ENCODE peak calls at places on chromosome 18, in five cellular contexts. P is A549; D is stimulated activated CD8-positive, alpha-beta memory T cell treated with anti-CD3 and anti-CD28 coated beads, Interleukin-15, amount 100 ng/mL, for 4 hours; K is fibroblast of lung; N is fibroblast of the aortic adventitia. F is an unnamed sample.

GRCh38 chr18:985301-985700 is 80.6 kb downstream of the ADCYAP1 start:
- DNase-seq in P (no peak), D (no peak), K (no peak), N (no peak), F (no peak)

GRCh38 chr18:23572012-23572411 is 14.3 kb downstream of the NPC1 start:
- DNase-seq in P (no peak), D (no peak), K (no peak), N (no peak), F (no peak)

GRCh38 chr18:7953085-7953958 is 386.2 kb downstream of the PTPRM start:
- DNase-seq in P (no peak), D (no peak), K (no peak), N (no peak), F (no peak)

GRCh38 chr18:54284967-54285785 is 15.9 kb downstream of the POLI start:
- DNase-seq in P (no peak), D (no peak), K (peak; percentile 79), N (peak; percentile 47), F (peak; percentile 63)

GRCh38 chr18:4987452-4988405 is 209.3 kb downstream of the AKAIN1 start:
- DNase-seq in P (no peak), D (no peak), K (no peak), N (no peak), F (no peak)

GRCh38 chr18:64546451-64546850 is 397.6 kb upstream of the LINC00305 start:
- DNase-seq in P (no peak), D (no peak), K (no peak), N (no peak), F (no peak)

GRCh38 chr18:48098538-48098937 is 168.1 kb upstream of the SMAD2 start:
- DNase-seq in P (no peak), D (no peak), K (no peak), N (no peak), F (no peak)

GRCh38 chr18:63192885-63193349 is 126.7 kb downstream of the BCL2 start:
- DNase-seq in P (no peak), D (no peak), K (no peak), N (no peak), F (no peak)

GRCh38 chr18:62838475-62839098 is 123.2 kb downstream of the PHLPP1 start:
- DNase-seq in P (no peak), D (no peak), K (no peak), N (no peak), F (no peak)

GRCh38 chr18:8177330-8178016 is 431.8 kb upstream of the RAB12 start:
- DNase-seq in P (no peak), D (no peak), K (peak; percentile 76), N (peak; percentile 6), F (peak; percentile 15)

GRCh38 chr18:35703043-35703688 is 121.6 kb downstream of the GALNT1 start:
- DNase-seq in P (no peak), D (no peak), K (peak; percentile 27), N (no peak), F (peak; percentile 6)

GRCh38 chr18:34729740-34730338 is 19.7 kb downstream of the DTNA start:
- DNase-seq in P (no peak), D (no peak), K (no peak), N (no peak), F (peak; percentile 34)

GRCh38 chr18:73979742-73980141 is 167.9 kb downstream of the FBXO15 start:
- DNase-seq in P (no peak), D (no peak), K (peak; percentile 81), N (peak; percentile 24), F (peak; percentile 52)

GRCh38 chr18:63788447-63789096 is 13.4 kb downstream of the SERPINB7 start:
- DNase-seq in P (peak; percentile 2), D (peak; percentile 23), K (peak; percentile 94), N (peak; percentile 70), F (peak; percentile 62)

GRCh38 chr18:48166336-48166875 is 235.9 kb upstream of the SMAD2 start:
- DNase-seq in P (no peak), D (no peak), K (no peak), N (no peak), F (no peak)

GRCh38 chr18:36532394-36532793 is 234.9 kb downstream of the FHOD3 start:
- DNase-seq in P (no peak), D (no peak), K (peak; percentile 87), N (peak; percentile 81), F (peak; percentile 62)

GRCh38 chr18:12838178-12838634 is 45.8 kb downstream of the PTPN2 start:
- DNase-seq in P (peak; percentile 65), D (no peak), K (peak; percentile 92), N (peak; percentile 92), F (peak; percentile 95)

GRCh38 chr18:45046226-45046625 is 365.5 kb downstream of the SETBP1 start:
- DNase-seq in P (no peak), D (no peak), K (no peak), N (no peak), F (no peak)

GRCh38 chr18:58541137-58541788 is 87.6 kb downstream of the ALPK2 start:
- DNase-seq in P (no peak), D (no peak), K (peak; percentile 32), N (no peak), F (no peak)

GRCh38 chr18:46374850-46375249 is 270.7 kb downstream of the HAUS1 start:
- DNase-seq in P (no peak), D (no peak), K (no peak), N (no peak), F (no peak)

GRCh38 chr18:33440011-33440383 is 524 bp downstream of the CCDC178 start:
- DNase-seq in P (peak; percentile 3), D (no peak), K (peak; percentile 76), N (peak; percentile 52), F (peak; percentile 43)

GRCh38 chr18:34995746-34996145 is 45.5 kb upstream of the MAPRE2 start:
- DNase-seq in P (no peak), D (no peak), K (no peak), N (no peak), F (no peak)

GRCh38 chr18:57231846-57232245 is 85.0 kb downstream of the BOD1L2 start:
- DNase-seq in P (no peak), D (no peak), K (no peak), N (no peak), F (no peak)

GRCh38 chr18:9482790-9483189 is 7.5 kb downstream of the RALBP1 start:
- DNase-seq in P (no peak), D (no peak), K (no peak), N (no peak), F (peak; percentile 13)

GRCh38 chr18:51588616-51589015 is 391.1 kb upstream of the MEX3C start:
- DNase-seq in P (no peak), D (no peak), K (no peak), N (no peak), F (no peak)

GRCh38 chr18:6569813-6570212 is 155.1 kb upstream of the L3MBTL4 start:
- DNase-seq in P (no peak), D (no peak), K (no peak), N (no peak), F (no peak)

GRCh38 chr18:31301201-31301655 is 16.7 kb upstream of the DSG1 start:
- DNase-seq in P (no peak), D (no peak), K (peak; percentile 59), N (no peak), F (no peak)

GRCh38 chr18:4017479-4017878 is 437.6 kb downstream of the DLGAP1 start:
- DNase-seq in P (peak; percentile 8), D (no peak), K (no peak), N (no peak), F (no peak)

GRCh38 chr18:72863754-72864153 is 4.0 kb downstream of the NETO1 start:
- DNase-seq in P (no peak), D (no peak), K (no peak), N (no peak), F (no peak)

GRCh38 chr18:54672846-54673475 is 81.9 kb downstream of the DYNAP start:
- DNase-seq in P (no peak), D (no peak), K (peak; percentile 73), N (no peak), F (no peak)

GRCh38 chr18:59885579-59886163 is 14.1 kb upstream of the PMAIP1 start:
- DNase-seq in P (no peak), D (no peak), K (peak; percentile 94), N (peak; percentile 70), F (peak; percentile 76)